ENCODE peak calls at places on chromosomes 11 and 22, in five cellular contexts. C is CD4-positive, alpha-beta memory T cell; U is right lobe of liver; W is activated CD8-positive, alpha-beta memory T cell treated with anti-CD3 and anti-CD28 coated beads, Interleukin-2, amount 50 U/mL, for 4 hours; N is M059J. J is an unnamed sample.

GRCh38 chr22:45502215-45503070 is at the start of gene FBLN1:
- DNase-seq in C (no peak), U (peak), W (no peak), N (peak), J (peak)

GRCh38 chr22:33000342-33001280 is 57.6 kb downstream of the SYN3 start:
- DNase-seq in C (peak), U (peak), W (peak), N (peak), J (peak)

GRCh38 chr11:100895449-100895848 is 208.4 kb downstream of the ARHGAP42 start:
- DNase-seq in C (no peak), U (no peak), W (no peak), N (no peak), J (no peak)

GRCh38 chr11:121152764-121153163 is 51.7 kb downstream of the TECTA start:
- DNase-seq in C (no peak), U (no peak), W (no peak), N (no peak), J (no peak)

GRCh38 chr11:69659591-69659990 is 15.6 kb downstream of the LTO1 start:
- DNase-seq in C (no peak), U (peak), W (no peak), N (no peak), J (no peak)

GRCh38 chr11:2273771-2274170 is 3.4 kb upstream of the ASCL2 start:
- DNase-seq in C (no peak), U (no peak), W (no peak), N (no peak), J (no peak)

GRCh38 chr22:32203181-32204105 is 1.4 kb downstream of the RFPL2 start:
- DNase-seq in C (no peak), U (no peak), W (no peak), N (no peak), J (no peak)

GRCh38 chr22:18950141-18950540 is 14.0 kb upstream of the PRODH start:
- DNase-seq in C (no peak), U (peak), W (no peak), N (no peak), J (no peak)

GRCh38 chr11:628056-628455 is 1.1 kb upstream of the SCT start:
- DNase-seq in C (no peak), U (no peak), W (no peak), N (no peak), J (no peak)

GRCh38 chr11:123173040-123173855 is 21.8 kb downstream of the CLMP start:
- DNase-seq in C (no peak), U (no peak), W (no peak), N (peak), J (no peak)

GRCh38 chr11:100704176-100704575 is 17.1 kb downstream of the ARHGAP42 start:
- DNase-seq in C (no peak), U (no peak), W (no peak), N (no peak), J (no peak)

GRCh38 chr11:123221074-123221473 is 26.0 kb upstream of the CLMP start:
- DNase-seq in C (no peak), U (no peak), W (no peak), N (no peak), J (no peak)

GRCh38 chr11:86369668-86370067 is 5.0 kb upstream of the CCDC81 start:
- DNase-seq in C (no peak), U (no peak), W (no peak), N (no peak), J (no peak)

GRCh38 chr11:40338739-40339138 is 1120.7 kb downstream of the LRRC4C start:
- DNase-seq in C (no peak), U (no peak), W (no peak), N (peak), J (no peak)

GRCh38 chr11:93267383-93267782 is 63.2 kb upstream of the DEUP1 start:
- DNase-seq in C (no peak), U (no peak), W (no peak), N (peak), J (no peak)

GRCh38 chr11:61022311-61023085 is 51.0 kb downstream of the CD6 start:
- DNase-seq in C (no peak), U (no peak), W (peak), N (peak), J (no peak)

GRCh38 chr22:29879738-29880137 is 3.2 kb upstream of the MTMR3 start:
- DNase-seq in C (no peak), U (no peak), W (no peak), N (peak), J (no peak)

J was measured in left ventricle myocardium inferior.